ENCODE peak calls at places on chromosomes 12 and 14, in four cellular contexts. S is mesenchymal stem cell, O is H9, W is H1. V is an unnamed sample.

GRCh38 chr12:41919526-41920305 is 225.0 kb downstream of the GXYLT1 start:
- DNase-seq in O (no peak), S (no peak), W (no peak), V (no peak)

GRCh38 chr14:75422169-75422568 is 5.7 kb upstream of the JDP2 start:
- DNase-seq in W (no peak), O (no peak), S (peak), V (no peak)

GRCh38 chr12:46461907-46462605 is 89.5 kb upstream of the SLC38A2 start:
- DNase-seq in S (peak), O (no peak), W (no peak), V (no peak)

GRCh38 chr12:46507766-46508165 is 135.2 kb upstream of the SLC38A2 start:
- DNase-seq in O (no peak), S (no peak), W (no peak), V (no peak)

GRCh38 chr14:100889641-100890040 is 13.9 kb downstream of the RTL1 start:
- DNase-seq in O (no peak), W (no peak), S (no peak), V (no peak)

GRCh38 chr12:39671898-39672875 is 52.6 kb upstream of the ABCD2 start:
- DNase-seq in S (no peak), W (no peak), O (no peak), V (no peak)

GRCh38 chr12:53174881-53175491 is 5.5 kb upstream of the ZNF740 start:
- DNase-seq in S (peak), O (peak), W (no peak), V (peak)

GRCh38 chr12:60849723-60850122 is 1253.9 kb downstream of the SLC16A7 start:
- DNase-seq in S (no peak), W (no peak), O (no peak), V (no peak)

GRCh38 chr12:40688085-40688725 is 4.0 kb upstream of the CNTN1 start:
- DNase-seq in W (no peak), S (no peak), O (no peak), V (no peak)

DNA sequence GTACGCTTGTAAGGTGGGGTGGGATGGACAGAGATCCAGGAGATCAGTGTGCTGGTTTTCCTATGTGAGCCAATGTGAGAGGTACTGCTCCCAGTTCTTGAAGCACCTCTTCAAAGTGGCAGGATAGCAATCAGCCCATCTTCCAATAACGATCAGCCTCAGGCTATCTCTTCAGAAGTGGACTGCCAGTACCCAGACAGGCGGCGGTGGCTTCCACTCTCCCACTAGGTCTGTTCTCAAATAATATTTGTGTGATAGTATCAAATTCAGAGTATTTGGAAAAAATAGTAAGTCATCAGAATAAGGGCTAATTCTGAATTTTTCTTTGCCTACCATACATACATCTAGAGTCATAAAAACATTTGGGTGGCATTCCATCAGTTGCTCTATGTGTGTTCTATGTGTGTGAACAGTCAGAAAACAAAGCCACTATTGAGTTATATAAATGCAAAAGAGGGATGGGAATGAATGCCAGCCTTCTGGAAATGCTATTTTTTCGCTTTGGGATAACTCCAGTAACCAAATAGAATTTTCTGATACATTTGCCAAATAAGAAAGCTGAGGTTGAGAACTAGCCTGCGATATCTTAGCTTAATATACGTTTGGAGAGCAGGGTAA is 237.2 kb upstream of the RGS6 start:
- DNase-seq in W (no peak), O (no peak), S (no peak), V (no peak)
- H2BK15ac ChIP-seq in W (no peak), O (no peak), S (no peak), V (no peak)

GRCh38 chr14:61544448-61545202 is 150.7 kb upstream of the HIF1A start:
- DNase-seq in W (no peak), O (no peak), S (no peak), V (no peak)

GRCh38 chr14:61542848-61543790 is 152.2 kb upstream of the HIF1A start:
- DNase-seq in O (no peak), W (no peak), S (no peak), V (no peak)

GRCh38 chr14:61547186-61548121 is 147.9 kb upstream of the HIF1A start:
- DNase-seq in O (no peak), W (no peak), S (peak), V (no peak)

GRCh38 chr14:61543946-61544345 is 151.4 kb upstream of the HIF1A start:
- DNase-seq in S (no peak), O (no peak), W (no peak), V (no peak)

GRCh38 chr14:61545716-61546455 is 149.4 kb upstream of the HIF1A start:
- DNase-seq in W (no peak), S (no peak), O (no peak), V (no peak)
- H4K8ac ChIP-seq in W (no peak), S (no peak), O (no peak), V (no peak)

DNA sequence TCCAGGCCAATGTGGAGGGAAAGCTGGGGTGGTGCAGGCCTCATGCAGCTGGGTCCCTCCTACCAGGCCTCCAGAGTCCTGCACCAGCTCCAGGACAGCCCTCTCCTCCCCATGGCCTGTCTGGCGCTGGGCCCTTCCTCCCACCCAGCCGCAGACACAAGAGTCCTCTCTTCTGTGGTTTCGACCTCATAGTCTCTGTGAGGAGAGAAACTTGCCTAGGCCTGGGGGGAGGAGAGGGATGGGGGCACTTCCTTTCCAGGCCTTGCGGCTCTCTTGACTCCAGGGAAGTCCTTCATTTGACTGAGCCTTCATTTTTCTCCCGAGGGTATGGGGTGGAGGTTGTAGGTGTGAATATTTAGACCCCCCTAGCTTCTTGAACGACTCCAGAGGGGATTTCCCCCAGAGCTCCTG is 2.3 kb downstream of the MMP14 start:
- DNase-seq in O (no peak), W (no peak), S (peak), V (no peak)
- H2BK12ac ChIP-seq in O (no peak), W (peak), S (no peak), V (no peak)

GRCh38 chr12:63870838-63871237 is 26.3 kb downstream of the SRGAP1 start:
- DNase-seq in S (no peak), W (no peak), O (no peak), V (no peak)
- H2BK15ac ChIP-seq in S (no peak), W (no peak), O (no peak), V (no peak)

V was measured in neuronal stem cell.